ENCODE peak calls at places on chromosomes 3 and 15, in seven cellular contexts. X is body of pancreas, W is esophagus squamous epithelium, L is DND-41, T is colonic mucosa, M is GM23248, C is fibroblast of lung. A is an unnamed sample. For H3K27me3 and H3K4me1, the result is how much of the 10 kb centered on the place peaks cover.

GRCh38 chr3:78496458-78496857 is 1271.3 kb downstream of the ROBO1 start:
- DNase-seq in X (no peak), W (no peak), L (no peak), T (no peak), M (no peak), C (no peak), A (no peak)

GRCh38 chr3:184129012-184129411 is 6.1 kb upstream of the EIF2B5 start:
- DNase-seq in X (no peak), W (no peak), L (peak), T (peak), M (peak), C (peak), A (no peak)

GRCh38 chr15:65839354-65839901 is 29.9 kb upstream of the RAB11A start:
- DNase-seq in X (no peak), W (no peak), L (no peak), T (no peak), M (no peak), C (no peak), A (no peak)

GRCh38 chr15:83012038-83012490 is 625 bp upstream of the C15orf40 start:
- DNase-seq in X (no peak), W (no peak), L (no peak), T (no peak), M (peak), C (peak), A (no peak)

GRCh38 chr3:114213262-114213668 is 24.1 kb downstream of the ZNF80 start:
- DNase-seq in X (no peak), W (no peak), L (no peak), T (no peak), M (peak), C (peak), A (no peak)

GRCh38 chr15:78065284-78065872 is 12.1 kb downstream of the TBC1D2B start:
- DNase-seq in X (no peak), W (no peak), L (no peak), T (no peak), M (peak), C (peak), A (no peak)

GRCh38 chr15:26945046-26945445 is 25.9 kb upstream of the GABRG3 start:
- DNase-seq in X (no peak), W (no peak), L (no peak), T (no peak), M (no peak), C (no peak), A (no peak)

GRCh38 chr15:101126618-101127502 is 125.0 kb downstream of the CHSY1 start:
- DNase-seq in X (no peak), W (no peak), L (peak), T (no peak), M (peak), C (peak), A (no peak)

GRCh38 chr15:53627279-53627678 is 132.2 kb downstream of the WDR72 start:
- DNase-seq in X (no peak), W (no peak), L (no peak), T (no peak), M (no peak), C (no peak), A (no peak)

GRCh38 chr3:42652611-42653302 is 740 bp upstream of the ZBTB47 start:
- DNase-seq in X (peak), W (no peak), L (no peak), T (peak), M (peak), C (peak), A (no peak)

GRCh38 chr3:13782501-13782900 is 97.4 kb downstream of the WNT7A start:
- DNase-seq in X (no peak), W (no peak), L (no peak), T (no peak), M (peak), C (no peak), A (no peak)
- H3K27me3 ChIP-seq in X (under half), W (under half), L (under half), T (under half), M (under half), C (under half), A (under half)

GRCh38 chr3:126293370-126294082 is 63.7 kb downstream of the KLF15 start:
- DNase-seq in X (no peak), W (no peak), L (no peak), T (no peak), M (peak), C (peak), A (no peak)
- H3K4me1 ChIP-seq in X (under half), W (under half), L (under half), T (under half), M (under half), C (under half), A (under half)

GRCh38 chr3:10707984-10708868 is 107.8 kb upstream of the SLC6A11 start:
- DNase-seq in X (no peak), W (no peak), L (no peak), T (no peak), M (peak), C (no peak), A (no peak)
- H3K27me3 ChIP-seq in X (under half), W (under half), L (under half), T (under half), M (under half), C (under half), A (under half)

GRCh38 chr15:77027697-77028450 is 32.9 kb downstream of the PSTPIP1 start:
- DNase-seq in X (peak), W (no peak), L (no peak), T (peak), M (no peak), C (no peak), A (no peak)
- H3K4me1 ChIP-seq in X (under half), W (under half), L (under half), T (under half), M (under half), C (under half), A (under half)

DNA sequence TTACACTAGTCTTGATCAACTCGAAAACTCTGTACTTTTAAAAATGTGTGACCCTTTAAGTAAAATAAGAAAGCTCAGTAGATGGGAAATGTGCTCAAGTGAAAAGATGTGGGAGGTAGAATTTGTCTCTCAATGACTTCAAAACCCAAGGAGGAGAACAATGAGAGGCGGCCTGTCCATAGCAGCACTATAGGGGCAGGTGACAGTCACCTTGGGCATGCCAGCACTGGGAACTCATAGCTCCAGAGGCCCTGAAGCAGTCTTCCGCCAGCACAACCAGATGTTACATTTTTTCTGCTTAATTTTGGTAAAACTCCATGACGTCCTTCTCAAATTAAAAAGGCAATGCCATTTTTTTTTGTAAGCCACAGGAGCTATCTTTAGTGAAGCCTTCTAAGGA is 10.7 kb downstream of the IL17RD start:
- DNase-seq in X (no peak), W (no peak), L (no peak), T (no peak), M (no peak), C (no peak), A (no peak)
- H3K27me3 ChIP-seq in X (under half), W (under half), L (under half), T (under half), M (under half), C (under half), A (under half)

GRCh38 chr15:68083463-68083862 is 29.3 kb downstream of the PIAS1 start:
- DNase-seq in X (no peak), W (no peak), L (no peak), T (no peak), M (no peak), C (no peak), A (no peak)
- H3K4me1 ChIP-seq in X (half or more), W (half or more), L (under half), T (under half), M (under half), C (under half), A (under half)

GRCh38 chr3:62378329-62378789 is 5.0 kb upstream of the FEZF2 start:
- DNase-seq in X (no peak), W (no peak), L (no peak), T (no peak), M (no peak), C (no peak), A (no peak)
- H3K27me3 ChIP-seq in X (under half), W (under half), L (under half), T (half or more), M (half or more), C (half or more), A (under half)

GRCh38 chr3:150063237-150063636 is 92.5 kb upstream of the PFN2 start:
- DNase-seq in X (no peak), W (no peak), L (no peak), T (no peak), M (no peak), C (no peak), A (no peak)
- H3K4me1 ChIP-seq in X (under half), W (under half), L (under half), T (under half), M (under half), C (under half), A (under half)

GRCh38 chr3:50674349-50675178 is at the start of gene DOCK3:
- DNase-seq in X (peak), W (no peak), L (no peak), T (peak), M (peak), C (peak), A (peak)

GRCh38 chr3:50675179-50676030 is 678 bp downstream of the DOCK3 start:
- DNase-seq in X (peak), W (no peak), L (no peak), T (no peak), M (peak), C (no peak), A (peak)

GRCh38 chr3:50673937-50674336 is 790 bp upstream of the DOCK3 start:
- DNase-seq in X (no peak), W (no peak), L (no peak), T (no peak), M (no peak), C (no peak), A (no peak)

GRCh38 chr3:50672656-50673055 is 2.1 kb upstream of the DOCK3 start:
- DNase-seq in X (no peak), W (no peak), L (no peak), T (no peak), M (no peak), C (no peak), A (no peak)

GRCh38 chr3:50671331-50671730 is 3.4 kb upstream of the DOCK3 start:
- DNase-seq in X (no peak), W (no peak), L (no peak), T (no peak), M (peak), C (peak), A (no peak)
- H3K27me3 ChIP-seq in X (under half), W (under half), L (under half), T (under half), M (under half), C (under half), A (under half)

DNA sequence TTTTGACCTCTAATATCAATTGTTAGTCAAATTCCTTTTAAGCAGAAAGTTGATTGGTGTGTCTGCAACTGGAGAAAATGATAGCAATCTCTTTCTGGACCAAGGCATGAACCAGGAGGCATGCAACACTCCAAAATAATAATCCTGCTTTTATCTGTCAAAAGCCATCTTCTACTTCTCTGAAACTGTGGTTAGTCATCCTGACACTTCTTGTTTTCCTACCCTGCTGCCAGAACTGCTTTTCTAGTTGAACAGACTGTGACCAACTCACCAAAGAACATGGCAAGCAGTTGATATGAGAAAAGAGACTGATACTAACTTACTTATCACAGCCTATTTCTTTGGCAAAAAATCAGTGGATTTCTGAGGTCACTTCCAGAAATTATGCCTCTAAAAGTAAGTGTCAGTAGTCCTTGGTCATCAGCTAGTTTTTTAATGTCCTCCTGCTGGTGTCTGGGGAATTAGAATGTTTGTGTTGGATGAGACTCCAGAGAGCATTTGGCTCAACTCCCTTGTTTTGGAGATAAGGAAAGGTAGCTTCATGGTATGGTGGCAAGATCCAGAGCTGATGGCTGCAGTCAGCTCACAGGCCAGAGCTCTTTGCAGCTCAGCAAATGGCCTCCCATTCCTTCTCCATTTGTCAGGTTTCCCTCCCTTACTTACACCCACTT is 7.2 kb downstream of the CRYGS start:
- DNase-seq in X (no peak), W (no peak), L (no peak), T (no peak), M (peak), C (no peak), A (no peak)
- H3K4me1 ChIP-seq in X (under half), W (under half), L (under half), T (under half), M (under half), C (under half), A (under half)

A was measured in CD8-positive, alpha-beta memory T cell.